ENCODE peak calls at places on chromosome 2, in ten cellular contexts. A, V, X, P, M, U, G, S, Z and K are unnamed samples.

GRCh38 chr2:146801886-146802285 is 1042.9 kb upstream of the ACVR2A start:
- DNase-seq in X (no peak), S (no peak), V (no peak), Z (no peak), M (no peak), A (no peak), G (no peak), P (no peak), U (no peak), K (no peak)

GRCh38 chr2:205580591-205580990 is 101.7 kb upstream of the NRP2 start:
- DNase-seq in Z (no peak), X (no peak), S (peak; percentile 73), A (no peak), U (no peak), V (no peak), P (no peak), M (no peak), G (no peak), K (no peak)

GRCh38 chr2:118403658-118404451 is 315.6 kb downstream of the INSIG2 start:
- DNase-seq in P (no peak), Z (peak; percentile 9), V (no peak), A (no peak), X (no peak), U (no peak), S (peak; percentile 27), M (no peak), G (no peak), K (no peak)

GRCh38 chr2:195343540-195343939 is 313.5 kb upstream of the SLC39A10 start:
- DNase-seq in Z (no peak), X (no peak), U (no peak), V (no peak), A (no peak), M (no peak), G (no peak), P (no peak), S (no peak), K (no peak)

GRCh38 chr2:159249955-159250723 is 36.4 kb downstream of the WDSUB1 start:
- DNase-seq in A (peak; percentile 63), V (peak; percentile 90), S (peak; percentile 93), Z (peak; percentile 72), P (peak; percentile 11), X (no peak), G (no peak), M (peak; percentile 43), U (peak; percentile 85), K (peak; percentile 28)

GRCh38 chr2:218332920-218333645 is 23.6 kb upstream of the CATIP start:
- DNase-seq in G (no peak), M (no peak), P (no peak), U (no peak), Z (no peak), X (no peak), S (no peak), V (peak; percentile 38), A (no peak), K (no peak)

GRCh38 chr2:3257166-3257565 is 120.5 kb downstream of the EIPR1 start:
- DNase-seq in X (no peak), Z (no peak), V (peak; percentile 78), S (no peak), U (no peak), G (no peak), P (no peak), M (no peak), A (no peak), K (no peak)

GRCh38 chr2:10234409-10235094 is 68.2 kb upstream of the HPCAL1 start:
- DNase-seq in X (no peak), S (no peak), P (no peak), A (no peak), U (no peak), G (no peak), M (no peak), V (no peak), Z (no peak), K (peak; percentile 10)

GRCh38 chr2:124585277-124585676 is 560.2 kb downstream of the CNTNAP5 start:
- DNase-seq in U (no peak), M (no peak), X (no peak), V (no peak), Z (no peak), A (no peak), G (no peak), P (no peak), S (no peak), K (no peak)

GRCh38 chr2:10924441-10924840 is 12.7 kb downstream of the KCNF1 start:
- DNase-seq in V (no peak), X (no peak), M (no peak), S (no peak), A (peak; percentile 10), P (no peak), Z (no peak), U (no peak), G (no peak), K (no peak)

GRCh38 chr2:10080536-10081304 is 509 bp upstream of the CYS1 start:
- DNase-seq in G (no peak), V (no peak), M (peak; percentile 23), X (peak; percentile 51), S (no peak), P (no peak), A (no peak), U (no peak), Z (no peak), K (no peak)

GRCh38 chr2:44572196-44572900 is 210.6 kb downstream of the CAMKMT start:
- DNase-seq in M (no peak), S (peak; percentile 65), G (no peak), V (no peak), X (no peak), P (no peak), Z (no peak), A (no peak), U (no peak), K (no peak)